ENCODE peak calls at places on chromosomes 1 and 21, in eight cellular contexts. O, T, I, F, K, M, S and Y are unnamed samples. For H3K4me1, the result is how much of the 10 kb centered on the place peaks cover.

GRCh38 chr1:100502052-100502792 is 35.7 kb upstream of the GPR88 start:
- DNase-seq in O (no peak), T (no peak), I (no peak), F (no peak), K (no peak), M (no peak), S (no peak), Y (no peak)

GRCh38 chr1:42221952-42222606 is 57.5 kb upstream of the GUCA2A start:
- DNase-seq in O (no peak), T (peak), I (no peak), F (no peak), K (no peak), M (no peak), S (no peak), Y (no peak)

GRCh38 chr1:109438798-109439297 is 12.6 kb upstream of the PSMA5 start:
- DNase-seq in O (no peak), T (peak), I (no peak), F (no peak), K (no peak), M (no peak), S (no peak), Y (no peak)

GRCh38 chr1:87213126-87213496 is 115.6 kb upstream of the LMO4 start:
- DNase-seq in O (no peak), T (no peak), I (no peak), F (no peak), K (peak), M (no peak), S (no peak), Y (no peak)

GRCh38 chr1:2429780-2430591 is 17.6 kb upstream of the PEX10 start:
- DNase-seq in O (no peak), T (no peak), I (no peak), F (no peak), K (peak), M (no peak), S (no peak), Y (no peak)

GRCh38 chr1:2967881-2968280 is 53.4 kb upstream of the ACTRT2 start:
- DNase-seq in O (no peak), T (no peak), I (no peak), F (peak), K (no peak), M (no peak), S (no peak), Y (peak)

GRCh38 chr1:66214901-66215300 is 319.1 kb upstream of the SGIP1 start:
- DNase-seq in O (no peak), T (no peak), I (no peak), F (no peak), K (no peak), M (no peak), S (no peak), Y (no peak)

GRCh38 chr1:207695943-207696342 is 51.0 kb downstream of the CR1L start:
- DNase-seq in O (no peak), T (no peak), I (no peak), F (no peak), K (no peak), M (no peak), S (no peak), Y (no peak)

GRCh38 chr1:212167098-212167497 is 118.1 kb upstream of the PPP2R5A start:
- DNase-seq in O (no peak), T (peak), I (no peak), F (peak), K (no peak), M (no peak), S (no peak), Y (peak)

GRCh38 chr1:83318361-83318760 is 680.6 kb downstream of the TTLL7 start:
- DNase-seq in O (no peak), T (no peak), I (no peak), F (no peak), K (no peak), M (no peak), S (no peak), Y (no peak)

GRCh38 chr21:33414926-33415325 is 11.7 kb downstream of the IFNGR2 start:
- DNase-seq in O (no peak), T (no peak), I (no peak), F (no peak), K (no peak), M (no peak), S (no peak), Y (no peak)

GRCh38 chr21:28159396-28159795 is 833.3 kb downstream of the LTN1 start:
- DNase-seq in O (no peak), T (no peak), I (no peak), F (no peak), K (no peak), M (no peak), S (no peak), Y (no peak)

GRCh38 chr1:240337795-240338194 is 246.1 kb downstream of the FMN2 start:
- DNase-seq in O (no peak), T (no peak), I (no peak), F (peak), K (no peak), M (no peak), S (no peak), Y (no peak)
- TF ChIP-seq POLR2AphosphoS5 in O (no peak), T (no peak), I (no peak), F (peak), K (no peak), M (no peak), S (peak), Y (no peak)

DNA sequence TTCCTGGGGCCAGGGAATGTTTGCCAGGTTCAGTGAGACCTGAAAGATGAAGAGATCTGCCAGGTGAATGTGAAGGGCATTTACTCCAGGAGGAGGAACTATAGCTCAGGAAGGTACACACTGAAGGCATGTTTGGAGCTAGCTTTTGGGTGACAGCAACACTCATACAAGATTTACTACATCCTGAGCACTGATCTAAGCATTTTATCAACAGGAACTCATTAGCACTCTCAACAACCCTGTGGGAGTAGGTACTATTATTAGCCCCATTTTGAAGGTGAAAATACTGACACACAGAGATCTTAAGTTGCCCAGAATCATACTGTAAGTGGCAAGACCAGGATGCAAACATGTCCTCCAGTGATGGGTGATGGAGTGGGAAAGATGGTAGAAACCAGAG is 6.7 kb downstream of the GADD45A start:
- DNase-seq in O (no peak), T (no peak), I (no peak), F (no peak), K (no peak), M (no peak), S (no peak), Y (no peak)
- H3K4me1 ChIP-seq in O (under half), T (under half), I (under half), F (under half), K (under half), M (under half), S (under half), Y (under half)

DNA sequence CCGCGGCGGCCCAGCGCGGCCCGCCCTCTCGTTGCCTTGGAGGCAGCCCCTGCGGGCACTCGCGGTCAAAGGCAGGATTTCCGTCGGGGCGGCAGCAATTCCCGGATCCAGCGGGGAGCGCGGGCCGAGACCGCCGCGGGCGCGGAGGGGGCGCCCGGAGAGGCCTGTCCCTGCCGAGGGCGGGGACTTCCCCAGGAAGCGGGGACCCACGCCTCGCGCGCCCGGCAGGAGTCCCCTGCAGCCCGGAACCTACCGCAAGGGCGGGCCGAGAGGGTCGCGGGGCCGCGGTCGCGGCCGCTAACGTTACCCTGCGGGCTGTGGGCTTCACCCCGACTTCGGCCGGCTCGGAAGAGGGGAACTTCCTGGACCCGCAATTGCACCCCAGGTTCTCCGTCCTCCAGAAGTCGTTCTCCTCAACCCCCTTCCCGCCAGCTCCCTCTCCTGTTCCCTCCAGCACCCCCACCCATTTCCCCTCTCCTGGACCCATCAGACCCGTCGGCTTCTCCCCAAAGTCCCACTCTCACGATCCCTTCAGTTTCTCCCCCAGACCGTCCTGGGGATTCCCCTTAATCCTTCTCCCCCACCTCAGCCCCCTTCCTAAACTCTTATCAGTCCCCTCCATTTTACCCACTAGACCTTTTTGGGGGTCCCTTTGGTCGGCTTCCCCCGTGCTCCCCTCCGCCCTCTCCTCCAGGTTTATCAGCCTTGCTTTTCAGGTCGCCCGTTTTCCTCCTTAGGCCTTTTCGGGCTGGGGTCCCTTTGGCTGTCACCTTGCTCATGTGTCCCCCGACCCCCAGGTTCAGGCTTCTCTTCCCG is 611 bp downstream of the FGR start:
- DNase-seq in O (no peak), T (peak), I (no peak), F (no peak), K (peak), M (peak), S (peak), Y (peak)
- TF ChIP-seq POLR2A in O (no peak), T (peak), I (peak), F (no peak), K (peak), M (no peak), S (no peak), Y (no peak)

GRCh38 chr1:234520908-234521801 is 42.2 kb upstream of the TARBP1 start:
- DNase-seq in O (no peak), T (no peak), I (no peak), F (peak), K (no peak), M (peak), S (no peak), Y (no peak)
- TF ChIP-seq POLR2AphosphoS5 in O (no peak), T (no peak), I (no peak), F (no peak), K (no peak), M (no peak), S (no peak), Y (no peak)

DNA sequence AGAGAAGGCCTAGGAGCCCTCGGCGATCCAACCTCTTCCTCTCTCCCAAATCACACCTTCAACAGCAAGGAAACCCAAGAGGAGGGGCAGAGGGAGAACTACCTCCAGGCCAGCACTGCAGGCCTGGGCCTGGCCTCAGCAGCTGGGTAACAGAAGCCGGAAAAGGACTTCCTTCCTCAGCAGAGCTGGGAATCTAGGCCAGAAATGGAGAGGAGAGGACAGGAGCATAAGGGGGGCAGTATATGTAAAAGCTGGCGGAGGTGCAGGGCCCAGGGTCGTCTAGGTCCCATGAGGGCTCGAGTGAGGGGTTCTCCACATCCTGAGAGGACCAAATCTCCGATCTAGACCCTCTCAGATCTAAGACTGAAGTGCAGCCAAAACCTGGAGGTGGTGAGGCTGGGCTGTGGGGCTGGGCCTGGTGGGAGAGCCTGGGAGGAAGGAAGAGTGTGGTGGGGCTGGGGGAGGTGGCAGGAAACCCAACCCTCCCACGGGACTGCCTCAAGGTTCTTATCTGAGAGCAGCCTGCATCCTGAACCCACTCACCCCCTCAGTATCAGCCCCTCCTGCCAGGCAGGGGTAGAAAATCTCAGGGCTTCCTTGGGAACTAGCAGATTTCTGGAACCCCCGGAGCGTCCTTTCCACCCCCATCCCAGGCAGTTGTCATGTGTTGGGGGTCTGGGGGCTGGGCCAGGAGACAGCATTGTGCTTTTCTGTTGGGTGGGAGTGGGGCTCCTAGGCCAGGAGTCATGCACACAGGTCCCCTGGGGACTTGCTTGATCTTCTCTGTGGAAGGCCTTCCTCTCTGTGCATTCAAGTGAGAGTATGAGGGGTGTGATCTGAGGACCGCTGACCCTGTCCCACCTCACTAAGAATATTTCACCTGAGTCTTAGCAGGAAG is 33.0 kb downstream of the PIK3C2B start:
- DNase-seq in O (no peak), T (peak), I (peak), F (no peak), K (no peak), M (no peak), S (no peak), Y (peak)
- H3K4me1 ChIP-seq in O (under half), T (half or more), I (half or more), F (under half), K (half or more), M (half or more), S (under half), Y (half or more)

DNA sequence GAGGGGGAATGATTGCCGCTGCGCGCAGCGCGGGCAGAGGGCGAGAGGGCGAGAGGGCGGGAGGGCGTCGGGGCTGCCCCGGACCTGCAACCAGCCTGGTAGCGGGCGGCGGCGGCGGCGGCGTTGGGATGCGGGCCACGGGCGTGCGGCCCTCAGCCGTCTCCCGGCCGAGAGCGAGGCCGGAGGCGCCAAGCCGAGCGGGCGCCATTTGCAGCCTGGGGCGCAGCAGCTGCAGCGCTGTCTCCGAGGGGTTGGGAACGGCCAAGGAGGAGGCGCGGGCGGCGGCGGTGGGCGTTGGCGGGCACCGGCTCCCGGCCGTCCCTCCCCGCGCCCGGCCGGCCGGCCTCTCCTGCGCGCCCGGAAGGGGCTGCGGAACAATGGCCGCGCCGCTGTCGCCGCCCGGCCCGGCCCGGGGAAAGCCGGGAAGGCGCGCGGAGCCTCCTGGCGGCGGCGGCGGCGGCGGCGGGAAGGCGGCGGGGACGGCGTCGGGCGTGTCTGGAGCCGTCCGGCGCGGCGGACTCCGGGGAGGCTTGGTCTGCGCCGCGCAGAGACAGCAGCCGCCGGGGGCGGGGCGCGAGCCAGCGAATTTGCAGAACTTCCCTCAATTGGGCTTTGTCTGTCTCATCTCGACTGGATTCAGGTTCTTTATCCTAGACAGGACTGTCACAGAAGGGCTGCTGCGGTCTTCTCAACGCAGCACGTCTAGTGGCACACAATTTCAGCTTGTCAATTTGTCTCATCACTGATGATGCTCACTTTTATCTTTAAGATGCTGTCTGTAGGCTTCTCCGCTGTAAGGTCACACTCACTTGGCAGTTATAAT is 35.7 kb downstream of the ZBTB8B start:
- DNase-seq in O (peak), T (peak), I (no peak), F (peak), K (peak), M (peak), S (peak), Y (peak)
- TF ChIP-seq POLR2A in O (no peak), T (peak), I (peak), F (no peak), K (peak), M (no peak), S (no peak), Y (no peak)

DNA sequence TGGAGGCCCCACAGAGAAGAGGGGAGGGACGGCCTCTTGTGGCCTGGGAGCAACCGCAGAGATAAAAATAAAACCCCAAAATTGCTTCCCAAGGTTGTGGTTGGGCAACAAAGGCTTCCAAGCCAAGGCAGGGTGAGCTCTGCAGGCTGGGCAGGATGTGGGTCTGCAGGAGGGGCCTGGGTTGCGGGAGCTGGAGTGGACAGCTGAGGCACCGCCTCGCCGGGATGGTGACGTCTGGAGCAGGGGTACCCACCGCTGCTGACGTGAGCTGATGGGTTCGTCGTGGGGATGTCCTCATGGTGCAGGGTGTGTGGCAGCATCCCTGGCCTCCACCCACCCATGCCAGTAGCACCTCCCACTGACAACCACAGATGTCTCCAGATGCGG is 3.7 kb downstream of the AURKAIP1 start:
- DNase-seq in O (no peak), T (no peak), I (no peak), F (no peak), K (peak), M (no peak), S (no peak), Y (no peak)
- TF ChIP-seq POLR2AphosphoS5 in O (no peak), T (no peak), I (no peak), F (no peak), K (no peak), M (no peak), S (no peak), Y (peak)

DNA sequence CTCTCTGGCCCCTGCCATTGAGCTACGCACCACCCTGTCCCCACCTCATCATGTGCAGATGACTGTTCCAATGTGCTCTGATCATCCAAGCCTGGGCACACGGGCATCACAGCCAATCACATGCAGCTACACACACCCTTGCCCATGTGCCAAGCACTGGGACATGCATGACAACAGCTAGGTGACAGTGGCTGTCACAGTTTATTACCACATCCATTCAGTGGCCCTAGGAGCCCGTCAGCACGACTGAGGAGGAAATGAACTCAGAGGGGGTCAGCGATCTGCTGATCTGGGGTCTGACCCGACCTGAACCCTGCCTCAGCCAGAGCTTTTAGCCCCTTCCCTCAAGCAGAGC is 10.2 kb downstream of the SH3BGRL3 start:
- DNase-seq in O (no peak), T (no peak), I (no peak), F (no peak), K (no peak), M (no peak), S (peak), Y (no peak)
- H3K4me1 ChIP-seq in O (under half), T (under half), I (half or more), F (under half), K (half or more), M (half or more), S (half or more), Y (half or more)